ENCODE peak calls at places on chromosomes 2 and 18, in seven cellular contexts. S is heart left ventricle, M is WERI-Rb-1, Q is upper lobe of right lung, O is tibial artery, W is GM23338, R is fibroblast of lung. V is an unnamed sample.

GRCh38 chr2:205270689-205271088 is 411.6 kb upstream of the NRP2 start:
- DNase-seq in S (no peak), M (no peak), Q (no peak), O (no peak), W (no peak), R (peak; percentile 7), V (no peak)

GRCh38 chr2:54471221-54471711 is 15.1 kb downstream of the SPTBN1 start:
- DNase-seq in S (peak; percentile 73), M (no peak), Q (no peak), O (no peak), W (no peak), R (peak; percentile 90), V (peak; percentile 51)

GRCh38 chr2:226837334-226837733 is 1.5 kb downstream of the RHBDD1 start:
- DNase-seq in S (no peak), M (no peak), Q (no peak), O (no peak), W (no peak), R (no peak), V (no peak)

GRCh38 chr2:44197806-44198205 is 29.1 kb downstream of the PPM1B start:
- DNase-seq in S (no peak), M (no peak), Q (no peak), O (no peak), W (no peak), R (no peak), V (no peak)

GRCh38 chr2:174868916-174869315 is 104.6 kb upstream of the CHRNA1 start:
- DNase-seq in S (no peak), M (no peak), Q (no peak), O (no peak), W (no peak), R (no peak), V (no peak)

GRCh38 chr2:237472187-237472712 is 14.8 kb upstream of the MLPH start:
- DNase-seq in S (no peak), M (no peak), Q (peak; percentile 48), O (no peak), W (no peak), R (no peak), V (no peak)

GRCh38 chr18:40868110-40868858 is 1086.8 kb upstream of the PIK3C3 start:
- DNase-seq in S (no peak), M (no peak), Q (no peak), O (no peak), W (no peak), R (peak; percentile 98), V (no peak)

GRCh38 chr2:237446333-237446654 is 32.3 kb upstream of the COL6A3 start:
- DNase-seq in S (no peak), M (no peak), Q (no peak), O (no peak), W (no peak), R (no peak), V (peak; percentile 75)

GRCh38 chr2:227821043-227821942 is 7.7 kb downstream of the CCL20 start:
- DNase-seq in S (no peak), M (no peak), Q (no peak), O (no peak), W (no peak), R (no peak), V (no peak)

GRCh38 chr2:41925009-41925408 is 122.8 kb upstream of the PKDCC start:
- DNase-seq in S (no peak), M (no peak), Q (no peak), O (no peak), W (no peak), R (peak; percentile 36), V (no peak)

GRCh38 chr2:232315049-232315922 is 63.3 kb upstream of the ALPP start:
- DNase-seq in S (peak; percentile 37), M (no peak), Q (peak; percentile 75), O (peak; percentile 73), W (peak; percentile 19), R (peak; percentile 81), V (no peak)

GRCh38 chr2:63614448-63614968 is 25.7 kb downstream of the MDH1 start:
- DNase-seq in S (no peak), M (no peak), Q (no peak), O (no peak), W (peak; percentile 96), R (peak; percentile 84), V (no peak)

GRCh38 chr18:55381277-55381676 is 206.7 kb downstream of the TCF4 start:
- DNase-seq in S (no peak), M (no peak), Q (no peak), O (no peak), W (no peak), R (peak; percentile 95), V (no peak)

GRCh38 chr2:175228179-175228578 is 46.7 kb upstream of the ATP5MC3 start:
- DNase-seq in S (no peak), M (no peak), Q (no peak), O (no peak), W (no peak), R (no peak), V (no peak)

GRCh38 chr18:57581301-57581934 is 5.1 kb downstream of the FECH start:
- DNase-seq in S (no peak), M (no peak), Q (no peak), O (peak; percentile 41), W (no peak), R (no peak), V (no peak)

GRCh38 chr2:215657844-215658243 is 222.0 kb upstream of the FN1 start:
- DNase-seq in S (no peak), M (no peak), Q (no peak), O (peak; percentile 31), W (no peak), R (peak; percentile 99), V (no peak)

GRCh38 chr2:106584304-106584954 is 97.3 kb downstream of the CD8B2 start:
- DNase-seq in S (no peak), M (no peak), Q (peak; percentile 52), O (no peak), W (peak; percentile 59), R (no peak), V (no peak)

GRCh38 chr2:173032032-173032431 is 43.6 kb upstream of the MAP3K20 start:
- DNase-seq in S (no peak), M (no peak), Q (no peak), O (no peak), W (no peak), R (no peak), V (no peak)

GRCh38 chr18:10663750-10664149 is 137.9 kb downstream of the NAPG start:
- DNase-seq in S (no peak), M (no peak), Q (no peak), O (no peak), W (no peak), R (no peak), V (no peak)

GRCh38 chr2:207902822-207903221 is 122.5 kb downstream of the PLEKHM3 start:
- DNase-seq in S (no peak), M (no peak), Q (no peak), O (no peak), W (no peak), R (peak; percentile 20), V (no peak)

GRCh38 chr2:161059388-161059787 is 100.8 kb upstream of the TANK start:
- DNase-seq in S (no peak), M (no peak), Q (no peak), O (no peak), W (no peak), R (no peak), V (no peak)

GRCh38 chr2:172588931-172589330 is 33.0 kb downstream of the PDK1 start:
- DNase-seq in S (no peak), M (no peak), Q (no peak), O (no peak), W (no peak), R (peak; percentile 19), V (no peak)

GRCh38 chr2:122639721-122640120 is 884.3 kb downstream of the TSN start:
- DNase-seq in S (no peak), M (no peak), Q (no peak), O (no peak), W (no peak), R (no peak), V (no peak)

GRCh38 chr2:112519506-112519905 is 22.8 kb upstream of the POLR1B start:
- DNase-seq in S (no peak), M (no peak), Q (no peak), O (no peak), W (no peak), R (no peak), V (no peak)

GRCh38 chr2:112520234-112520783 is 22.0 kb upstream of the POLR1B start:
- DNase-seq in S (no peak), M (no peak), Q (no peak), O (no peak), W (no peak), R (no peak), V (no peak)

GRCh38 chr2:112523291-112523777 is 18.9 kb upstream of the POLR1B start:
- DNase-seq in S (no peak), M (no peak), Q (no peak), O (no peak), W (no peak), R (no peak), V (no peak)
- H3K27ac ChIP-seq in S (no peak overlapping the region), M (no peak overlapping the region), Q (no peak overlapping the region), O (no peak overlapping the region), W (no peak overlapping the region), R (no peak overlapping the region), V (no peak overlapping the region)

GRCh38 chr2:195520671-195521155 is 136.3 kb upstream of the SLC39A10 start:
- DNase-seq in S (no peak), M (no peak), Q (no peak), O (no peak), W (peak; percentile 27), R (peak; percentile 97), V (no peak)
- H3K27ac ChIP-seq in S (no peak overlapping the region), M (no peak overlapping the region), Q (no peak overlapping the region), O (peak overlapping the region; percentile 61), W (no peak overlapping the region), R (peak overlapping the region; percentile 47), V (no peak overlapping the region)

GRCh38 chr2:217948897-217949296 is 53.9 kb downstream of the TNS1 start:
- DNase-seq in S (no peak), M (no peak), Q (peak; percentile 43), O (no peak), W (no peak), R (no peak), V (no peak)
- H3K27ac ChIP-seq in S (no peak overlapping the region), M (no peak overlapping the region), Q (no peak overlapping the region), O (peak overlapping the region; percentile 98), W (no peak overlapping the region), R (no peak overlapping the region), V (peak overlapping the region; percentile 97)

GRCh38 chr2:69386789-69387734 is at the start of gene GFPT1:
- DNase-seq in S (peak; percentile 94), M (peak; percentile 97), Q (peak; percentile 98), O (peak; percentile 93), W (peak; percentile 89), R (peak; percentile 93), V (peak; percentile 92)

GRCh38 chr2:69387770-69388481 is 899 bp upstream of the GFPT1 start:
- DNase-seq in S (no peak), M (no peak), Q (no peak), O (no peak), W (no peak), R (no peak), V (peak; percentile 18)

GRCh38 chr2:69390001-69390400 is 3.0 kb upstream of the GFPT1 start:
- DNase-seq in S (no peak), M (no peak), Q (no peak), O (no peak), W (no peak), R (no peak), V (no peak)

GRCh38 chr2:69390474-69390873 is 3.4 kb upstream of the GFPT1 start:
- DNase-seq in S (no peak), M (no peak), Q (no peak), O (no peak), W (no peak), R (no peak), V (no peak)

DNA sequence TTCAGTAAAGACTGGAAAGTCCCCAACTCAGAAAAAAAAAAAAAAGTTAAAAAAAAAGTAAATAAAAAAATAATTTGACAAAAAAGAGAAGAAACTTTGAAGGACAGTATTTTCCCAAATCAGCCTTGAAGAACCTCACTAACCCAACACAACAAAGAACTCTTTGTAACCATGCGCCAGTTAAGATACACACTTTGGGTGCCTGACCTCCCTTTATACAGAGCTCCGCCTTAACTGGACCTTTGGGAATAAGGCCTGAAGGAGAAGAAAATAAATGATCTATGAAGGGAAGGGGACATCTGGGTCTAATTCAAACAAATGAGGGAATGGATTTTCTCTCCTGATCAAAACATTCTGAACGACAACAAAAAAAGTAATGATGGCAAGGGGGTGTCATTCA is 2.2 kb upstream of the GFPT1 start:
- DNase-seq in S (no peak), M (no peak), Q (no peak), O (no peak), W (no peak), R (no peak), V (no peak)
- H3K27ac ChIP-seq in S (no peak overlapping the region), M (no peak overlapping the region), Q (no peak overlapping the region), O (no peak overlapping the region), W (no peak overlapping the region), R (no peak overlapping the region), V (no peak overlapping the region)